ENCODE peak calls at places on chromosomes 4 and X, in ten cellular contexts. Y, J, Q, M, F, W, S, G, D and Z are unnamed samples. For H3K9me3, the result is how much of the 10 kb centered on the place peaks cover.

GRCh38 chrX:122641826-122642225 is 542.3 kb upstream of the GRIA3 start:
- DNase-seq in M (no peak), W (peak), D (no peak), S (no peak), Y (no peak), Q (no peak), G (no peak), F (no peak), J (no peak), Z (no peak)

GRCh38 chrX:21004835-21005234 is 369.4 kb upstream of the CNKSR2 start:
- DNase-seq in M (no peak), Y (no peak), G (no peak), S (peak), Q (no peak), F (no peak), J (no peak), W (no peak), D (no peak), Z (no peak)

GRCh38 chr4:128306992-128307581 is 19.5 kb upstream of the PGRMC2 start:
- DNase-seq in W (no peak), G (no peak), M (no peak), S (no peak), J (no peak), F (no peak), Q (no peak), D (no peak), Y (no peak), Z (no peak)

GRCh38 chr4:187218705-187219245 is 495.1 kb upstream of the FAT1 start:
- DNase-seq in J (no peak), W (peak), D (no peak), F (no peak), G (no peak), Q (no peak), M (no peak), S (no peak), Y (no peak), Z (no peak)

GRCh38 chrX:6053126-6053625 is 175.5 kb downstream of the NLGN4X start:
- DNase-seq in W (no peak), Q (no peak), S (no peak), D (no peak), M (no peak), G (no peak), Y (no peak), F (no peak), J (no peak), Z (no peak)

GRCh38 chr4:107379054-107379869 is 340.8 kb downstream of the PAPSS1 start:
- DNase-seq in W (peak), J (no peak), M (no peak), D (no peak), Q (no peak), F (no peak), S (peak), G (no peak), Y (no peak), Z (no peak)

GRCh38 chrX:66030505-66031317 is 9.2 kb downstream of the VSIG4 start:
- DNase-seq in J (no peak), Q (peak), Y (no peak), F (no peak), M (peak), D (peak), W (no peak), S (peak), G (no peak), Z (peak)

GRCh38 chrX:139304471-139304870 is 226.1 kb upstream of the F9 start:
- DNase-seq in Y (no peak), W (no peak), J (no peak), G (no peak), M (no peak), D (no peak), F (no peak), Q (no peak), S (peak), Z (no peak)

GRCh38 chrX:23953908-23954269 is 46.1 kb downstream of the CXorf58 start:
- DNase-seq in Q (no peak), G (no peak), J (no peak), D (no peak), S (no peak), M (no peak), Y (no peak), F (no peak), W (no peak), Z (peak)

GRCh38 chr4:20386001-20386740 is 134.5 kb downstream of the SLIT2 start:
- DNase-seq in D (no peak), Q (no peak), F (no peak), Y (no peak), G (no peak), M (no peak), S (no peak), W (no peak), J (no peak), Z (no peak)

GRCh38 chrX:118773782-118774181 is 46.4 kb downstream of the IL13RA1 start:
- DNase-seq in S (peak), G (no peak), F (no peak), W (no peak), D (no peak), M (no peak), Q (no peak), Y (no peak), J (no peak), Z (no peak)

GRCh38 chr4:12409507-12410190 is 981.0 kb upstream of the HS3ST1 start:
- DNase-seq in J (no peak), G (peak), Y (no peak), W (peak), D (peak), M (no peak), Q (no peak), F (no peak), S (peak), Z (no peak)

GRCh38 chr4:73922766-73923630 is 53.8 kb downstream of the CXCL1 start:
- DNase-seq in Y (no peak), D (peak), S (peak), J (no peak), G (peak), W (peak), Q (no peak), M (no peak), F (no peak), Z (no peak)

GRCh38 chrX:65932173-65933084 is 107.5 kb downstream of the VSIG4 start:
- DNase-seq in F (no peak), J (no peak), M (peak), Q (no peak), W (no peak), D (peak), Y (no peak), G (no peak), S (peak), Z (no peak)

GRCh38 chr4:23884731-23885130 is 5.1 kb downstream of the PPARGC1A start:
- DNase-seq in D (no peak), F (no peak), J (no peak), S (no peak), G (no peak), W (no peak), Q (no peak), M (no peak), Y (no peak), Z (no peak)

GRCh38 chr4:80840396-80840795 is 190.1 kb upstream of the BMP3 start:
- DNase-seq in F (no peak), W (no peak), J (peak), D (no peak), G (no peak), S (no peak), Y (no peak), Q (no peak), M (no peak), Z (no peak)

GRCh38 chr4:109701566-109702399 is 1.5 kb downstream of the CASP6 start:
- DNase-seq in G (peak), Q (peak), W (peak), M (peak), D (no peak), S (peak), J (peak), Y (no peak), F (no peak), Z (peak)

GRCh38 chrX:63613531-63614028 is 171.4 kb downstream of the ARHGEF9 start:
- DNase-seq in D (no peak), S (no peak), Q (no peak), W (no peak), Y (no peak), F (no peak), J (no peak), G (no peak), M (no peak), Z (no peak)

GRCh38 chr4:145734576-145735329 is 54.8 kb downstream of the C4orf51 start:
- DNase-seq in J (no peak), Q (no peak), W (peak), D (no peak), S (peak), M (no peak), F (peak), Y (peak), G (no peak), Z (no peak)

GRCh38 chr4:8850074-8850829 is 21.4 kb downstream of the HMX1 start:
- DNase-seq in D (no peak), Y (peak), M (no peak), F (no peak), S (no peak), G (no peak), J (no peak), W (no peak), Q (no peak), Z (no peak)

GRCh38 chrX:56975611-56976010 is 19.7 kb downstream of the SPIN3 start:
- DNase-seq in W (no peak), M (peak), G (no peak), F (no peak), S (no peak), J (no peak), D (no peak), Q (no peak), Y (no peak), Z (no peak)

GRCh38 chrX:153526801-153527599 is 9.6 kb downstream of the ATP2B3 start:
- DNase-seq in W (no peak), F (no peak), D (no peak), J (no peak), M (no peak), Q (no peak), S (no peak), Y (no peak), G (no peak), Z (no peak)
- H3K9me3 ChIP-seq in W (under half), F (under half), D (under half), J (under half), M (under half), Q (under half), S (under half), Y (under half), G (under half), Z (under half)

GRCh38 chrX:138001219-138001618 is 435.3 kb downstream of the ZIC3 start:
- DNase-seq in Y (no peak), G (no peak), F (no peak), Q (no peak), W (no peak), D (no peak), S (no peak), M (no peak), J (no peak), Z (no peak)
- H3K4me3 ChIP-seq in Y (no peak), G (no peak), F (no peak), Q (no peak), W (no peak), D (no peak), S (no peak), M (no peak), J (no peak), Z (no peak)

GRCh38 chrX:143165778-143166177 is 140.1 kb downstream of the SPANXN4 start:
- DNase-seq in D (no peak), M (no peak), Y (no peak), Q (no peak), W (no peak), G (peak), J (no peak), S (no peak), F (no peak), Z (no peak)
- H3K9me3 ChIP-seq in D (under half), M (under half), Y (under half), Q (under half), W (under half), G (under half), J (under half), S (under half), F (under half), Z (under half)

GRCh38 chrX:137427061-137427778 is 138.7 kb upstream of the ZIC3 start:
- DNase-seq in W (no peak), D (no peak), S (no peak), Y (no peak), M (peak), J (no peak), G (no peak), F (no peak), Q (no peak), Z (no peak)
- H3K4me3 ChIP-seq in W (no peak), D (no peak), S (peak), Y (peak), M (peak), J (no peak), G (peak), F (peak), Q (peak), Z (peak)

DNA sequence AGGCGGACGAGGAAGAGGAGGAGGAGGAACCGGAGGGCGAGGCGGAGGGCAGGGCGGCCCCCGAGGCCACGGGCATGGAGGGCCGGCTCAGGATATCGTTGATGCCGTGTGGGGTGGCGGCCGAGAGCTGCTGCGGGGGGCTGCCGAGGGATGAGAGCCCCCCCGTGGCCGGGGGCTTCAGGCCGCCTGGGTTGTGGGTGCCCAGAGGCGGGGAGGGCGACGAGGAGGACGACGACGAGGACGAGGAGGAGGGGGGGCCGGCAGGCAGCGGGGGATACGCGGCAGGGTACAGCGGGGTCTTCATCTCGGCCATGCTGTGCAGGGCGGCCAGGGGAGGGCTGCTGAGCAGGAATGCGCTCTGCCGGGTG is 1.3 kb downstream of the NKX6-1 start:
- DNase-seq in M (no peak), W (no peak), S (no peak), G (no peak), F (no peak), J (no peak), Y (peak), D (no peak), Q (no peak), Z (no peak)
- H3K9me3 ChIP-seq in M (under half), W (under half), S (under half), G (under half), F (under half), J (under half), Y (under half), D (under half), Q (under half), Z (under half)